ENCODE peak calls at places on chromosomes 2 and 18, in four cellular contexts. Z is omental fat pad, I is dorsolateral prefrontal cortex, U is transverse colon. R is an unnamed sample.
A peak's percentile ranks its signal among the peaks of the same experiment; 100 is the strongest.

GRCh38 chr2:127080941-127081769 is 25.8 kb downstream of the BIN1 start:
- DNase-seq in Z (no peak), I (peak; percentile 60), U (peak; percentile 50), R (peak; percentile 76)

GRCh38 chr2:203743441-203743932 is 37.0 kb downstream of the CD28 start:
- DNase-seq in Z (no peak), I (no peak), U (no peak), R (no peak)

GRCh38 chr2:126653102-126653501 is 2.9 kb upstream of the GYPC start:
- DNase-seq in Z (no peak), I (no peak), U (no peak), R (no peak)

GRCh38 chr2:102049756-102050443 is 58.1 kb downstream of the IL1R2 start:
- DNase-seq in Z (no peak), I (no peak), U (peak; percentile 64), R (no peak)

GRCh38 chr2:72263781-72264060 is 116.1 kb upstream of the CYP26B1 start:
- DNase-seq in Z (no peak), I (no peak), U (no peak), R (no peak)

GRCh38 chr2:226409134-226409533 is 390.5 kb downstream of the IRS1 start:
- DNase-seq in Z (no peak), I (no peak), U (no peak), R (no peak)

GRCh38 chr2:76599732-76600368 is 889.1 kb upstream of the GCFC2 start:
- DNase-seq in Z (no peak), I (peak; percentile 3), U (peak; percentile 41), R (peak; percentile 53)

GRCh38 chr18:71326826-71327225 is 1038.0 kb downstream of the SOCS6 start:
- DNase-seq in Z (no peak), I (no peak), U (no peak), R (no peak)

GRCh38 chr18:9711361-9712129 is 3.4 kb downstream of the RAB31 start:
- DNase-seq in Z (no peak), I (no peak), U (no peak), R (peak; percentile 79)

GRCh38 chr2:160647967-160648685 is 154.5 kb upstream of the RBMS1 start:
- DNase-seq in Z (no peak), I (no peak), U (no peak), R (no peak)
- TF ChIP-seq CTCF in Z (no peak), I (no peak), U (no peak), R (no peak)

GRCh38 chr2:3626817-3627499 is 31.0 kb upstream of the ALLC start:
- DNase-seq in Z (no peak), I (no peak), U (no peak), R (no peak)
- TF ChIP-seq CTCF in Z (no peak), I (no peak), U (no peak), R (no peak)

GRCh38 chr2:141021611-141022010 is 1109.2 kb downstream of the LRP1B start:
- DNase-seq in Z (no peak), I (no peak), U (no peak), R (no peak)
- TF ChIP-seq CTCF in Z (no peak), I (no peak), U (no peak), R (no peak)

DNA sequence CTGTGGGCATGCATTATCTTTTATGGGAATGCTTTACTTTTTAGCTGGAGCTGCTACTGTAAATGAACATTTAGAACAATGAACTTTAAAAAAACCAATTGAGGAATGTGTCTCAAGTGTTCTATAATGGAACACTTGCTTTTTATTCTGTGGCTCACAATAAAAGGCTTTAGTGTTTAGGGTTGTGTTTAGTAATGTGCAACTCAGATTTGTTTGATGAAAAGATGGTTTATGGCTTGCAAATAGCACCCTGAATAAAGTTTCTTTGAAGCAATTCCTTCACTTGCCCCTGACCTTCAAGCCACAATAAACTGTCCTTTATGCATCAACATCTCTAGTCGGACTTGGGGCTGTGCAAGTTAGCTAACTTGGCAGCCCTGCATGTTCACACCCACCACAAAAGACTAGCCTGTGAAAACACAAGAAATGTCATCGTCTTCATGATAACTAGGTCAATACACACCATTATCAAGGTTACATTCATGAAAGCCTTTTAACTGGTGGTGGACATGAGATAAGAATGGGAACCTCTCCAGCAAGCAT is 98.7 kb downstream of the MYO1B start:
- DNase-seq in Z (no peak), I (no peak), U (no peak), R (no peak)
- TF ChIP-seq CTCF in Z (no peak), I (no peak), U (no peak), R (no peak)

DNA sequence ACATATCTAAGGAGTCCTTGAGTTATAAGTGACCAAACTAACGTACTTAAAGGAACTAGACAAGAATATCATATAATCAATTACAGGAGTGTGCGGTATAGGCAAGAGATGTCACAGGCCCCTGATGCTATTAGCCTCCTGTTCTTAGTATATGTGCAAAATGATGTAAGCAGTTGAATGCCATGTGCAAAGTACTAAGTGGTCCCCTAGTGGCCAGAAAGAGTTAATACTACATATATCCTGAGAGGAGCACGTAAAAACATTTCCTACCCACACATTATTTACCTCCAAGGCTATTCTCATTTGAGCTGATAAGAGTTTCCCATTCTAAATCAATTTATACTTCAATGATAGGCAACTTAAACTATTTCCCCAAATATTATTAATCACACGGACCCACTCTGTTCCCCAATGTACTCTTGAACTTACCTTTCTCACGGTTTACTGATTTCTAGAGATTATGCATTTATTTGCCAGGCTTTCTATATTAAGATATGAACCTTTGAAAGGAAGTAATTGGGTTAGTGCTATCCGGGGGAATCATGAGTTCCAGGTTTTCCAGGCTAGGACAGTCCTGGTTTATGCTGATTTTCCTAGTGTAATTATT is 158.0 kb upstream of the KLHL14 start:
- DNase-seq in Z (no peak), I (no peak), U (no peak), R (peak; percentile 63)
- TF ChIP-seq CTCF in Z (no peak), I (peak; percentile 30), U (peak; percentile 45), R (peak; percentile 66)

DNA sequence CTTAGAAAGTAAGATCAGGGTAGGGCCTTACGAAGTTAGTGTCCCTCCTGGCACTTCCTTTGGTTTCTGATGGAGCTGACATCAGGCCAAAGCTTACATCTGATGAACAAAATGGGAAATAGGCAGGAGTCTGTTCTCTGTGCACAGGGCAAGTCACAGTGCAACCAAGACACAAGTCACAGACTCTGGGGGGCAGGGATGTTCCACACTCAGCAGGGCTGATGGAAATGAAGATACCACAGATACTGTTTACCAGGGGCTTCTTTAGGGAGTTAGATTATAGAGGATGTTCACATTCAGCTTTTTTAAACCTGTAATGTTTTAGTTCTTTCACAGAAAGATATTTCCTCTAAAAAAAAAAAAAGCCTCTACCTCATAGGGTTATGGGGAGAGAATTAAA is 106.2 kb upstream of the EPC2 start:
- DNase-seq in Z (no peak), I (no peak), U (no peak), R (no peak)
- TF ChIP-seq CTCF in Z (no peak), I (no peak), U (no peak), R (no peak)

R was measured in GM10248.